ENCODE peak calls at places on chromosomes 2 and 18, in eight cellular contexts. One of them, this sample, is unnamed.

GRCh38 chr18:3526421-3527354 is 76.7 kb downstream of the TGIF1 start:
- DNase-seq in hepatocyte: peak
- DNase-seq in A673: peak
- DNase-seq in HCT116: no peak
- DNase-seq in PC-3: no peak
- DNase-seq in PC-9: no peak
- DNase-seq in HepG2: peak
- DNase-seq in mammary epithelial cell: peak
- DNase-seq in this sample: no peak

GRCh38 chr18:75364512-75364911 is 63.0 kb downstream of the SMIM21 start:
- DNase-seq in hepatocyte: no peak
- DNase-seq in A673: no peak
- DNase-seq in HCT116: no peak
- DNase-seq in PC-3: no peak
- DNase-seq in PC-9: no peak
- DNase-seq in HepG2: no peak
- DNase-seq in mammary epithelial cell: no peak
- DNase-seq in this sample: no peak

GRCh38 chr2:120474486-120474885 is 128.6 kb downstream of the INHBB start:
- DNase-seq in hepatocyte: no peak
- DNase-seq in A673: no peak
- DNase-seq in HCT116: no peak
- DNase-seq in PC-3: no peak
- DNase-seq in PC-9: no peak
- DNase-seq in HepG2: no peak
- DNase-seq in mammary epithelial cell: no peak
- DNase-seq in this sample: no peak

GRCh38 chr2:72990695-72991438 is 73.5 kb downstream of the EMX1 start:
- DNase-seq in hepatocyte: no peak
- DNase-seq in A673: no peak
- DNase-seq in HCT116: no peak
- DNase-seq in PC-3: no peak
- DNase-seq in PC-9: no peak
- DNase-seq in HepG2: no peak
- DNase-seq in mammary epithelial cell: no peak
- DNase-seq in this sample: no peak

GRCh38 chr2:134377730-134378129 is 123.9 kb downstream of the MGAT5 start:
- DNase-seq in hepatocyte: no peak
- DNase-seq in A673: no peak
- DNase-seq in HCT116: no peak
- DNase-seq in PC-3: no peak
- DNase-seq in PC-9: no peak
- DNase-seq in HepG2: no peak
- DNase-seq in mammary epithelial cell: no peak
- DNase-seq in this sample: no peak

GRCh38 chr2:45649457-45649854 is 2.0 kb upstream of the PRKCE start:
- DNase-seq in hepatocyte: peak
- DNase-seq in A673: no peak
- DNase-seq in HCT116: no peak
- DNase-seq in PC-3: peak
- DNase-seq in PC-9: no peak
- DNase-seq in HepG2: no peak
- DNase-seq in mammary epithelial cell: no peak
- DNase-seq in this sample: no peak

GRCh38 chr2:224442092-224442999 is 40.4 kb upstream of the FAM124B start:
- DNase-seq in hepatocyte: no peak
- DNase-seq in A673: peak
- DNase-seq in HCT116: no peak
- DNase-seq in PC-3: peak
- DNase-seq in PC-9: peak
- DNase-seq in HepG2: no peak
- DNase-seq in mammary epithelial cell: no peak
- DNase-seq in this sample: no peak

GRCh38 chr2:46365913-46366674 is 68.9 kb downstream of the EPAS1 start:
- DNase-seq in hepatocyte: no peak
- DNase-seq in A673: no peak
- DNase-seq in HCT116: no peak
- DNase-seq in PC-3: peak
- DNase-seq in PC-9: no peak
- DNase-seq in HepG2: no peak
- DNase-seq in mammary epithelial cell: no peak
- DNase-seq in this sample: no peak

GRCh38 chr2:120596990-120597594 is 138.6 kb upstream of the GLI2 start:
- DNase-seq in hepatocyte: no peak
- DNase-seq in A673: no peak
- DNase-seq in HCT116: no peak
- DNase-seq in PC-3: no peak
- DNase-seq in PC-9: no peak
- DNase-seq in HepG2: no peak
- DNase-seq in mammary epithelial cell: no peak
- DNase-seq in this sample: no peak

GRCh38 chr18:48983793-48984437 is 33.1 kb upstream of the SMAD7 start:
- DNase-seq in hepatocyte: no peak
- DNase-seq in A673: peak
- DNase-seq in HCT116: no peak
- DNase-seq in PC-3: no peak
- DNase-seq in PC-9: no peak
- DNase-seq in HepG2: peak
- DNase-seq in mammary epithelial cell: no peak
- DNase-seq in this sample: peak

GRCh38 chr2:217707116-217707742 is 295.6 kb downstream of the TNS1 start:
- DNase-seq in hepatocyte: no peak
- DNase-seq in A673: no peak
- DNase-seq in HCT116: no peak
- DNase-seq in PC-3: peak
- DNase-seq in PC-9: peak
- DNase-seq in HepG2: no peak
- DNase-seq in mammary epithelial cell: peak
- DNase-seq in this sample: no peak

GRCh38 chr2:130251520-130251864 is 53.3 kb upstream of the TUBA3E start:
- DNase-seq in hepatocyte: no peak
- DNase-seq in A673: no peak
- DNase-seq in HCT116: no peak
- DNase-seq in PC-3: no peak
- DNase-seq in PC-9: no peak
- DNase-seq in HepG2: no peak
- DNase-seq in mammary epithelial cell: no peak
- DNase-seq in this sample: no peak

GRCh38 chr2:140804682-140805235 is 1326.1 kb downstream of the LRP1B start:
- DNase-seq in hepatocyte: no peak
- DNase-seq in A673: no peak
- DNase-seq in HCT116: no peak
- DNase-seq in PC-3: no peak
- DNase-seq in PC-9: no peak
- DNase-seq in HepG2: no peak
- DNase-seq in mammary epithelial cell: no peak
- DNase-seq in this sample: no peak

GRCh38 chr2:118232391-118233255 is 144.4 kb downstream of the INSIG2 start:
- DNase-seq in hepatocyte: no peak
- DNase-seq in A673: peak
- DNase-seq in HCT116: no peak
- DNase-seq in PC-3: no peak
- DNase-seq in PC-9: no peak
- DNase-seq in HepG2: no peak
- DNase-seq in mammary epithelial cell: no peak
- DNase-seq in this sample: no peak

GRCh38 chr2:167508709-167509108 is 620.4 kb downstream of the XIRP2 start:
- DNase-seq in hepatocyte: no peak
- DNase-seq in A673: no peak
- DNase-seq in HCT116: no peak
- DNase-seq in PC-3: peak
- DNase-seq in PC-9: no peak
- DNase-seq in HepG2: peak
- DNase-seq in mammary epithelial cell: no peak
- DNase-seq in this sample: no peak

GRCh38 chr18:45889419-45890059 is 64.1 kb downstream of the SIGLEC15 start:
- DNase-seq in hepatocyte: no peak
- DNase-seq in A673: no peak
- DNase-seq in HCT116: no peak
- DNase-seq in PC-3: no peak
- DNase-seq in PC-9: no peak
- DNase-seq in HepG2: no peak
- DNase-seq in mammary epithelial cell: no peak
- DNase-seq in this sample: no peak

GRCh38 chr2:232485333-232485756 is 2.3 kb downstream of the ECEL1 start:
- DNase-seq in hepatocyte: no peak
- DNase-seq in A673: no peak
- DNase-seq in HCT116: no peak
- DNase-seq in PC-3: no peak
- DNase-seq in PC-9: no peak
- DNase-seq in HepG2: no peak
- DNase-seq in mammary epithelial cell: no peak
- DNase-seq in this sample: no peak

GRCh38 chr2:232483923-232484627 is 3.6 kb downstream of the ECEL1 start:
- DNase-seq in hepatocyte: no peak
- DNase-seq in A673: no peak
- DNase-seq in HCT116: no peak
- DNase-seq in PC-3: no peak
- DNase-seq in PC-9: no peak
- DNase-seq in HepG2: no peak
- DNase-seq in mammary epithelial cell: no peak
- DNase-seq in this sample: no peak

GRCh38 chr2:232484628-232485332 is 2.9 kb downstream of the ECEL1 start:
- DNase-seq in hepatocyte: no peak
- DNase-seq in A673: no peak
- DNase-seq in HCT116: no peak
- DNase-seq in PC-3: no peak
- DNase-seq in PC-9: no peak
- DNase-seq in HepG2: no peak
- DNase-seq in mammary epithelial cell: no peak
- DNase-seq in this sample: no peak

GRCh38 chr2:232486558-232487384 is 863 bp downstream of the ECEL1 start:
- DNase-seq in hepatocyte: no peak
- DNase-seq in A673: no peak
- DNase-seq in HCT116: no peak
- DNase-seq in PC-3: no peak
- DNase-seq in PC-9: no peak
- DNase-seq in HepG2: no peak
- DNase-seq in mammary epithelial cell: no peak
- DNase-seq in this sample: no peak

DNA sequence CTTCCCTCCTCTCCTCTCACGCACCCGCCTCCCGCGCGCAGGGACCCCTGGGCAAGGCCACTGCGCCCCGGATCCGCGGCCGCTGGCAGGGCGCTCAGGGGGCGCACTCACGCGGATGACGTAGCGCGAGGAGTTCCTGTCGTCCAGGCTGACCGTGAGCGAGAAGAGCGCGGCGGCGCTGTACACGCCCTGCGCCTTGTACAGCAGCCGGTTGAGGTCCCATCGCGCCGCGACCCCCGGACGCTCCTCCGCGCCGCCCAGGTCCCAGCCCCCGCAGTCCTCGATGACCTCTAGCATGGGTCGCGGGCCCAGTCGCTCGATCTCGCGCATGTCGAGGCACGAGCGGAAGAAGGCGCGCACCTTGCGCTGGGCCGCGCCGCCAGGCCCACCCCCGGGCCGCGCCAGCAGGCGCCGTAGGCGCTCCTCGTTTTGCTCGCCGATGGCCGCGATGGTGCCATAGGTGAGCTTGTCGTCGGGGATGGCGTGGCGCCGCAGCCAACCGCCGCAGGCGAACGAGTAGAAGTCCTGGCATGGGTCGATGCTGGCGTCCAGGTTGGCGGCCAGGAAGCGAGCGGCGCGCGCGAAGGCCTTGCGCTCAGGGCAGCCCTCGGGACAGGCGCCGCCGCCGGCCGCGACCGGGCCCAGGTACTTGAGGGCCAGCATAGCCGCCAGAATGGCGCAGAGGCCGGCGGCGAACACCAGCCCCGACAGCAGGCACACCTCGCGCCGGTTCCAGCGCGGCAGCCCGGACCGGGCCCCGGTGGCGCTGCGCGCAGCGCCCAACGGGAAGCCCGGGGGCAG is 1.7 kb downstream of the ECEL1 start:
- DNase-seq in hepatocyte: no peak
- DNase-seq in A673: no peak
- DNase-seq in HCT116: no peak
- DNase-seq in PC-3: no peak
- DNase-seq in PC-9: no peak
- DNase-seq in HepG2: no peak
- DNase-seq in mammary epithelial cell: no peak
- DNase-seq in this sample: no peak
- TF ChIP-seq EZH2 in hepatocyte: peak
- TF ChIP-seq EZH2 in A673: peak
- TF ChIP-seq EZH2 in HCT116: no peak
- TF ChIP-seq EZH2 in PC-3: no peak
- TF ChIP-seq EZH2 in PC-9: no peak
- TF ChIP-seq EZH2 in HepG2: no peak
- TF ChIP-seq EZH2 in mammary epithelial cell: no peak
- TF ChIP-seq EZH2 in this sample: peak

GRCh38 chr18:22169889-22170420 is 566 bp downstream of the GATA6 start:
- DNase-seq in hepatocyte: no peak
- DNase-seq in A673: peak
- DNase-seq in HCT116: no peak
- DNase-seq in PC-3: peak
- DNase-seq in PC-9: no peak
- DNase-seq in HepG2: peak
- DNase-seq in mammary epithelial cell: no peak
- DNase-seq in this sample: no peak
- TF ChIP-seq EZH2 in hepatocyte: no peak
- TF ChIP-seq EZH2 in A673: peak
- TF ChIP-seq EZH2 in HCT116: no peak
- TF ChIP-seq EZH2 in PC-3: no peak
- TF ChIP-seq EZH2 in PC-9: no peak
- TF ChIP-seq EZH2 in HepG2: no peak
- TF ChIP-seq EZH2 in mammary epithelial cell: no peak
- TF ChIP-seq EZH2 in this sample: peak

GRCh38 chr2:240915526-240916335 is 9.6 kb downstream of the CROCC2 start:
- DNase-seq in hepatocyte: no peak
- DNase-seq in A673: no peak
- DNase-seq in HCT116: no peak
- DNase-seq in PC-3: no peak
- DNase-seq in PC-9: no peak
- DNase-seq in HepG2: no peak
- DNase-seq in mammary epithelial cell: no peak
- DNase-seq in this sample: no peak
- TF ChIP-seq EZH2 in hepatocyte: no peak
- TF ChIP-seq EZH2 in A673: no peak
- TF ChIP-seq EZH2 in HCT116: no peak
- TF ChIP-seq EZH2 in PC-3: no peak
- TF ChIP-seq EZH2 in PC-9: no peak
- TF ChIP-seq EZH2 in HepG2: no peak
- TF ChIP-seq EZH2 in mammary epithelial cell: no peak
- TF ChIP-seq EZH2 in this sample: no peak

DNA sequence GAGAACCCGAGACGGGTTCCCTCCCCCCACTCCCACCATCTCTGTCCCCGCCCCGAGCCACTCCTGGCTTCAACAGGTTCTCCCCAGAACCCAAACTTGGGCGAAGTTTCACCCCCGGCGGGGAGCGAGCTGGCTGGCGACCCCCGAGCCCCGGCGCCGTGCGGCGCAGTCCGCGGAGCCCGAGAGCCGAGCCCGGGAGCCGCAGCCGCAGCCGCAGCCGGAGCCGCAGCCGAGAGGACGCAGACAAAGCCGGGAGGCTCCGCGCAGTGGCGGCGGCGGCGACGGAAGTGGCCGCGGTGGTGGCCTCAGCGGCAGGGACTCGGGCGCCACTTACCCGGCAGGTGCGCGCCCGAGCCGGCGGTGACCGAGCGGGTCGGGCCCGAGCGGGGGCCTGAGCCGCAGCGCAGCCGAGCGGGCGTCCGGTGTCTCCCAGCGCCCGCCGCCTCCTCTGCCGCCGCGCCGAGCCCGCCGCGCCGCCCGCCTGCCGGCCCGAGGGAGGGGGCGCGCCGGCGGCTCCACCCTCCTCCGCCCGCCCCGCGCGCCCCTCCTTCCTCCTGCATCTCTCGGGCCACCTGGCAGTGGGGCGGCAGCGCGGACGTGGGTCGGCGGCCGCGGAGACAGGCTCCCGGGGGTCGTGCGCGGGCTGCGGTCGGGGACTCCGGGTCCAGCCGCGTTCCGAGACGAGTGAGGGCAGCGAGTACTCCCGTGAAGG is at the start of gene ECEL1:
- DNase-seq in hepatocyte: no peak
- DNase-seq in A673: no peak
- DNase-seq in HCT116: no peak
- DNase-seq in PC-3: no peak
- DNase-seq in PC-9: no peak
- DNase-seq in HepG2: no peak
- DNase-seq in mammary epithelial cell: no peak
- DNase-seq in this sample: no peak
- TF ChIP-seq EZH2 in hepatocyte: peak
- TF ChIP-seq EZH2 in A673: peak
- TF ChIP-seq EZH2 in HCT116: no peak
- TF ChIP-seq EZH2 in PC-3: no peak
- TF ChIP-seq EZH2 in PC-9: no peak
- TF ChIP-seq EZH2 in HepG2: no peak
- TF ChIP-seq EZH2 in mammary epithelial cell: no peak
- TF ChIP-seq EZH2 in this sample: peak